ENCODE peak calls at places on chromosome 4, in nine cellular contexts. I is OCI-LY7, T is tibial nerve, V is colonic mucosa, L is fibroblast of lung, O is HCT116, A is GM23248, H is pancreas, Y is body of pancreas. Z is an unnamed sample. For H3K4me1 and H3K36me3, the result is how much of the 10 kb centered on the place peaks cover.

GRCh38 chr4:165079476-165079875 is 25.8 kb downstream of the TRIM75 start:
- DNase-seq in I (no peak), T (no peak), V (peak), L (peak), O (no peak), A (no peak), H (peak), Y (peak), Z (peak)

GRCh38 chr4:13706716-13707115 is 79.2 kb upstream of the BOD1L1 start:
- DNase-seq in I (no peak), T (no peak), V (no peak), L (no peak), O (no peak), A (peak), H (no peak), Y (no peak), Z (no peak)

GRCh38 chr4:88759039-88759631 is 61.5 kb upstream of the NAP1L5 start:
- DNase-seq in I (no peak), T (no peak), V (no peak), L (peak), O (no peak), A (peak), H (no peak), Y (no peak), Z (no peak)

GRCh38 chr4:172142331-172142738 is 329.1 kb downstream of the GALNTL6 start:
- DNase-seq in I (no peak), T (no peak), V (no peak), L (peak), O (no peak), A (peak), H (no peak), Y (no peak), Z (no peak)

GRCh38 chr4:105633241-105633640 is 75.2 kb downstream of the INTS12 start:
- DNase-seq in I (no peak), T (no peak), V (no peak), L (no peak), O (no peak), A (no peak), H (no peak), Y (no peak), Z (peak)

GRCh38 chr4:26141101-26141830 is 179.5 kb upstream of the RBPJ start:
- DNase-seq in I (no peak), T (no peak), V (no peak), L (no peak), O (no peak), A (no peak), H (no peak), Y (no peak), Z (no peak)

GRCh38 chr4:91116861-91117260 is 989.7 kb downstream of the CCSER1 start:
- DNase-seq in I (no peak), T (no peak), V (no peak), L (peak), O (peak), A (peak), H (no peak), Y (no peak), Z (peak)

GRCh38 chr4:57318694-57319093 is 208.5 kb upstream of the IGFBP7 start:
- DNase-seq in I (no peak), T (no peak), V (no peak), L (no peak), O (no peak), A (peak), H (no peak), Y (no peak), Z (no peak)

GRCh38 chr4:123418486-123418931 is 21.9 kb downstream of the SPRY1 start:
- DNase-seq in I (peak), T (no peak), V (no peak), L (peak), O (no peak), A (peak), H (no peak), Y (peak), Z (peak)

GRCh38 chr4:122658818-122659295 is 38.0 kb upstream of the IL21 start:
- DNase-seq in I (no peak), T (no peak), V (no peak), L (no peak), O (no peak), A (no peak), H (no peak), Y (no peak), Z (no peak)

GRCh38 chr4:8383451-8384160 is 56.9 kb downstream of the ACOX3 start:
- DNase-seq in I (no peak), T (no peak), V (no peak), L (peak), O (no peak), A (no peak), H (no peak), Y (no peak), Z (no peak)

GRCh38 chr4:15781427-15782095 is 3.4 kb downstream of the CD38 start:
- DNase-seq in I (no peak), T (no peak), V (no peak), L (no peak), O (no peak), A (no peak), H (no peak), Y (no peak), Z (no peak)

GRCh38 chr4:2934077-2934812 is 29.0 kb downstream of the NOP14 start:
- DNase-seq in I (peak), T (peak), V (peak), L (peak), O (no peak), A (peak), H (peak), Y (peak), Z (peak)
- H3K4me1 ChIP-seq in I (half or more), T (half or more), V (under half), L (under half), O (under half), A (under half), H (under half), Y (half or more), Z (under half)

GRCh38 chr4:74152841-74153240 is 5.1 kb upstream of the MTHFD2L start:
- DNase-seq in I (no peak), T (no peak), V (no peak), L (no peak), O (no peak), A (no peak), H (no peak), Y (no peak), Z (no peak)
- H3K36me3 ChIP-seq in I (under half), T (under half), V (under half), L (under half), O (under half), A (under half), H (under half), Y (under half), Z (under half)

GRCh38 chr4:2487632-2488031 is 18.7 kb downstream of the RNF4 start:
- DNase-seq in I (no peak), T (no peak), V (no peak), L (no peak), O (no peak), A (no peak), H (no peak), Y (no peak), Z (no peak)
- H3K4me1 ChIP-seq in I (under half), T (half or more), V (under half), L (under half), O (under half), A (under half), H (under half), Y (half or more), Z (under half)

GRCh38 chr4:73606465-73606974 is 13.7 kb downstream of the RASSF6 start:
- DNase-seq in I (peak), T (no peak), V (peak), L (no peak), O (no peak), A (no peak), H (peak), Y (no peak), Z (peak)

GRCh38 chr4:73609688-73610087 is 10.5 kb downstream of the RASSF6 start:
- DNase-seq in I (no peak), T (no peak), V (no peak), L (peak), O (no peak), A (no peak), H (no peak), Y (no peak), Z (no peak)

GRCh38 chr4:73608677-73609594 is 11.3 kb downstream of the RASSF6 start:
- DNase-seq in I (peak), T (no peak), V (no peak), L (no peak), O (no peak), A (peak), H (no peak), Y (no peak), Z (peak)

GRCh38 chr4:73603854-73604584 is 16.2 kb downstream of the RASSF6 start:
- DNase-seq in I (no peak), T (no peak), V (no peak), L (no peak), O (no peak), A (no peak), H (no peak), Y (no peak), Z (peak)

GRCh38 chr4:73607375-73608026 is 12.7 kb downstream of the RASSF6 start:
- DNase-seq in I (peak), T (no peak), V (no peak), L (no peak), O (no peak), A (no peak), H (no peak), Y (no peak), Z (peak)
- H3K36me3 ChIP-seq in I (half or more), T (under half), V (under half), L (under half), O (under half), A (under half), H (under half), Y (under half), Z (under half)

GRCh38 chr4:143351149-143351691 is 14.5 kb downstream of the GAB1 start:
- DNase-seq in I (no peak), T (no peak), V (no peak), L (no peak), O (no peak), A (no peak), H (no peak), Y (no peak), Z (no peak)

GRCh38 chr4:143352720-143353119 is 16.0 kb downstream of the GAB1 start:
- DNase-seq in I (no peak), T (no peak), V (no peak), L (peak), O (no peak), A (no peak), H (no peak), Y (no peak), Z (no peak)

GRCh38 chr4:143353797-143354196 is 17.1 kb downstream of the GAB1 start:
- DNase-seq in I (peak), T (no peak), V (no peak), L (no peak), O (no peak), A (no peak), H (no peak), Y (no peak), Z (no peak)

GRCh38 chr4:143354990-143355389 is 18.3 kb downstream of the GAB1 start:
- DNase-seq in I (peak), T (no peak), V (no peak), L (no peak), O (no peak), A (no peak), H (no peak), Y (no peak), Z (no peak)

GRCh38 chr4:143352052-143352451 is 15.4 kb downstream of the GAB1 start:
- DNase-seq in I (no peak), T (no peak), V (peak), L (peak), O (no peak), A (no peak), H (no peak), Y (no peak), Z (peak)
- H3K4me1 ChIP-seq in I (half or more), T (half or more), V (under half), L (under half), O (under half), A (under half), H (under half), Y (under half), Z (under half)

DNA sequence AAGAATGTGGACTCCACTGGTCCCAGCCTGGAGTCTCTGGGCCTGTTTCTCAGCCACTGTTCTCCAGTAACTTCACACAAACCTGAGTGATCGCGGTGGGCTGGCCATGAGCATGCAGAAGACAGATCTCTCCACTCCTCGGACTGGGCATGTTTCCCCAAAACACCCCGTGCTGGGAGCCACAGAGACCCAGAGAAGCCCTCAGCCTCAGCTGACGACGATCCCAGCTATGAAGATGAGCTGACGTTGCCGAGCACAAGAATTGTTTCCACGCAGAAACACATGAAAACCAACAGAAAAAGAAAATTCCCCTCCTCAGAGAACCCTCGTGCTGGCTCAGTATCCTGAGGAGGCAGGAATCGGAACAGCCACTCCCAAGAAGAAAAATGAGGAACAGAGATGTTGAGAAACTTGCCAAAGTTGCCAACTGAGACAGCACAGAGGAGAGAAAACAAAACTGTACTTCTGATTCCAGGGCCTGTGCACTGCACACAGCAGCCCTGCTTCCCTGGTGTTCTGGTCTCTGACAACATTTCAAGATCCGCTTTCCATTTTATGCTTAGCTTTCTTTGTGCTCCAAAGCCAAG is 81.5 kb downstream of the IRF2 start:
- DNase-seq in I (no peak), T (peak), V (no peak), L (no peak), O (no peak), A (peak), H (peak), Y (no peak), Z (no peak)
- H3K36me3 ChIP-seq in I (half or more), T (half or more), V (under half), L (under half), O (under half), A (under half), H (under half), Y (under half), Z (under half)

GRCh38 chr4:10115271-10115656 is 1.3 kb downstream of the WDR1 start:
- DNase-seq in I (no peak), T (no peak), V (peak), L (peak), O (no peak), A (peak), H (no peak), Y (no peak), Z (peak)

GRCh38 chr4:10114147-10114546 is 2.5 kb downstream of the WDR1 start:
- DNase-seq in I (no peak), T (no peak), V (no peak), L (no peak), O (no peak), A (no peak), H (no peak), Y (no peak), Z (no peak)

GRCh38 chr4:10115657-10116624 is 658 bp downstream of the WDR1 start:
- DNase-seq in I (peak), T (no peak), V (peak), L (peak), O (peak), A (peak), H (peak), Y (peak), Z (peak)

GRCh38 chr4:10113362-10114047 is 3.1 kb downstream of the WDR1 start:
- DNase-seq in I (no peak), T (no peak), V (no peak), L (no peak), O (no peak), A (no peak), H (no peak), Y (no peak), Z (no peak)

DNA sequence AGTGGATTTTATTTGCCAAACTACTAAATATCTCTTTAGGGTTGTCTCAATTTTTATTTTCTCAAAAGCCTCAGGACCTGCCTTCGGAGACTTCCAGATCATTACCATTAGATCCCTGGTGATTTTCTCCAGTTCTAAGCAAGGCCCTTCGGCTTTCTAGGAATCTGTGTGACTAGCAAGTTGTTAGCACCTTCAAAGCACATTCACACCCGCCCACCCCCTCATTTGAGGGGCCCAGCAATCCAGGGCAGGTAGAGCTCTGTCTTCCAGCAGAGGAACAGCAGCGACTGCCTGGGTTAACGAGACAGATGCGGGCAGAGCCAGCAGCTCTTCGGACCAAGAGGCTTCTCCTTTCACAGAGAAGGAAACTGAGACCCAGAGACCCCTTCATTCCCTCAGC is 2.0 kb downstream of the WDR1 start:
- DNase-seq in I (no peak), T (no peak), V (peak), L (no peak), O (no peak), A (no peak), H (no peak), Y (no peak), Z (no peak)
- H3K4me1 ChIP-seq in I (under half), T (half or more), V (under half), L (under half), O (under half), A (under half), H (under half), Y (under half), Z (under half)

GRCh38 chr4:118797558-118798142 is 38.3 kb downstream of the SEC24D start:
- DNase-seq in I (no peak), T (no peak), V (no peak), L (peak), O (no peak), A (peak), H (no peak), Y (no peak), Z (no peak)

GRCh38 chr4:118803253-118803652 is 32.7 kb downstream of the SEC24D start:
- DNase-seq in I (no peak), T (no peak), V (no peak), L (no peak), O (no peak), A (no peak), H (no peak), Y (peak), Z (no peak)

GRCh38 chr4:118801895-118802575 is 33.9 kb downstream of the SEC24D start:
- DNase-seq in I (no peak), T (no peak), V (no peak), L (no peak), O (no peak), A (peak), H (no peak), Y (no peak), Z (peak)

GRCh38 chr4:118799235-118799932 is 36.5 kb downstream of the SEC24D start:
- DNase-seq in I (no peak), T (no peak), V (no peak), L (no peak), O (no peak), A (peak), H (no peak), Y (no peak), Z (no peak)

DNA sequence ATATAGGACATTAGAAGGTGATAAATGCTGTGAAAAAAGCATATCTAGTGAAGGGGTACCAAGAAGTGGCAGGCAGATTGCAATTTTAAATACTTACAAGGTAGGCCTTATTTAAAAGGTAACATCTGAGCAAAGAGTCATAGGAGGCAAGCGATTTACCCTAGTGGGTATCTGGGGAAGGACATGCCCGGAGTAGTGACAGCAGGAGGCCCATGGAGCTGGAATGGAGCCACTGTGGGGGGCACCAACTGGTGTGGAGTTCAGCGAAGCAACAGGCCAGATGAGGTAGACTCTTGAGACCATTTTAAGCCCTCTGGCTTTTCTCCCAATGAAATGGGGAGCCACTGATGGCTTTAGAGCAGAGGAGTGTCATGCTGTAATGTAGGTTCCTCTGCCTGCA is 37.3 kb downstream of the SEC24D start:
- DNase-seq in I (no peak), T (no peak), V (no peak), L (no peak), O (no peak), A (peak), H (no peak), Y (no peak), Z (no peak)
- H3K36me3 ChIP-seq in I (half or more), T (half or more), V (under half), L (under half), O (under half), A (half or more), H (under half), Y (under half), Z (under half)

GRCh38 chr4:75512336-75513211 is 1.6 kb downstream of the RCHY1 start:
- DNase-seq in I (peak), T (no peak), V (no peak), L (peak), O (no peak), A (peak), H (no peak), Y (no peak), Z (peak)
- H3K4me1 ChIP-seq in I (under half), T (half or more), V (under half), L (under half), O (under half), A (under half), H (under half), Y (under half), Z (under half)

DNA sequence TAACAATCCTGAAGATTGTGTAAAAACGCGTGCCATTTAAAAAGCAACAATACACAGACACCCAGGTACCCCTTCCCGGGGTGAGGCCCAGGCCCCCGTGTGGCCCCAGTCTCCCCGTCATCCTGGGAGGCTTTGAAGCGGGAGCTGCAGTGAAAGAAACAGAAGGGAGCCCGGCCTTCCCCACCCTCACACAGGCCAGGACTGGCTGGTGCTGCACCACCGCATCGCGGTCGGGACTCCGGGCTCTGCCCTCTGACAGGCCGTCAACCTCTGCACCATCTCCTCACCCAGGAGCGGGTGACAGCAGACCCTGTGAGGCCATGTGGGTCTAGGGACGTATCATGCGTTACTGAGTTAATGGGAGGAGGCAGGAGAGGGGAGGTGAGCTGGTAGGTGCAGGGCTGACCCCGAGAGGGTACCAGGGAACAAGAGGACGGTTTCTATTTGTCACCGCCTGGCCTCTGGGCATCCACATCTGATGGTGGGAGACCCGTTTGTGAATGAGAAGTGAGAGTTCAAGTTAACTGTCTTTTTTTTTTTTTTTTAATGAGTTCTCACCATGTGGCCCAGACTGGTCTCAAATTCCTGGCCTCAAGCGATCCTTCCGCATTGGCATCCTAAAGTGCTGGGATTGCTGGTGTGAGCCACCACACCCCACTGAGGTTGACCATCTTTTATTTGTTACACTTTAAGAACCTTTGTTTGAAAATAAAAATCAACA is 27.3 kb downstream of the PIGG start:
- DNase-seq in I (no peak), T (no peak), V (no peak), L (no peak), O (no peak), A (no peak), H (no peak), Y (no peak), Z (no peak)
- H3K36me3 ChIP-seq in I (half or more), T (half or more), V (under half), L (under half), O (under half), A (under half), H (half or more), Y (under half), Z (under half)

Z was measured in small intestine.